ENCODE peak calls at places on chromosomes 13 and 19, in ten cellular contexts. Z is breast epithelium, K is AG04450, I is astrocyte, B is HL-60, R is mucosa of descending colon, M is dorsolateral prefrontal cortex, Q is body of pancreas, H is mesothelial cell of epicardium, Y is fibroblast of pulmonary artery. A is an unnamed sample.

GRCh38 chr13:68099616-68100015 is 869.5 kb upstream of the PCDH9 start:
- DNase-seq in Z (no peak), K (peak; percentile 13), I (peak; percentile 75), B (no peak), R (no peak), M (no peak), Q (no peak), H (no peak), Y (peak; percentile 33), A (peak; percentile 73)

GRCh38 chr13:51916962-51917361 is 55.2 kb downstream of the CCDC70 start:
- DNase-seq in Z (no peak), K (no peak), I (no peak), B (no peak), R (no peak), M (no peak), Q (no peak), H (no peak), Y (no peak), A (no peak)

GRCh38 chr13:33379597-33379996 is 94.0 kb upstream of the STARD13 start:
- DNase-seq in Z (no peak), K (no peak), I (peak; percentile 6), B (no peak), R (no peak), M (no peak), Q (peak; percentile 71), H (no peak), Y (no peak), A (no peak)

GRCh38 chr13:50320297-50320862 is 305.1 kb downstream of the KCNRG start:
- DNase-seq in Z (no peak), K (peak; percentile 4), I (peak; percentile 81), B (no peak), R (no peak), M (no peak), Q (no peak), H (no peak), Y (peak; percentile 48), A (peak; percentile 17)

GRCh38 chr13:35714588-35714987 is 238.1 kb upstream of the MAB21L1 start:
- DNase-seq in Z (no peak), K (no peak), I (no peak), B (no peak), R (no peak), M (no peak), Q (no peak), H (no peak), Y (no peak), A (no peak)

GRCh38 chr13:113660066-113660465 is 2.1 kb upstream of the ATP4B start:
- DNase-seq in Z (no peak), K (no peak), I (no peak), B (no peak), R (no peak), M (no peak), Q (peak; percentile 3), H (no peak), Y (no peak), A (no peak)

GRCh38 chr13:102091231-102091630 is 310.6 kb downstream of the FGF14 start:
- DNase-seq in Z (no peak), K (no peak), I (no peak), B (no peak), R (no peak), M (no peak), Q (no peak), H (no peak), Y (no peak), A (peak; percentile 18)

GRCh38 chr13:94516456-94516855 is 37.0 kb upstream of the DCT start:
- DNase-seq in Z (no peak), K (no peak), I (no peak), B (no peak), R (no peak), M (no peak), Q (no peak), H (no peak), Y (no peak), A (no peak)

GRCh38 chr19:6271721-6272410 is 7.9 kb downstream of the MLLT1 start:
- DNase-seq in Z (peak; percentile 46), K (no peak), I (peak; percentile 80), B (no peak), R (peak; percentile 54), M (peak; percentile 60), Q (peak; percentile 79), H (peak; percentile 70), Y (peak; percentile 92), A (no peak)

GRCh38 chr19:6273701-6274601 is 5.8 kb downstream of the MLLT1 start:
- DNase-seq in Z (peak; percentile 83), K (no peak), I (peak; percentile 88), B (peak; percentile 86), R (peak; percentile 52), M (no peak), Q (peak; percentile 87), H (no peak), Y (peak; percentile 94), A (peak; percentile 97)

GRCh38 chr19:6272913-6273600 is 6.7 kb downstream of the MLLT1 start:
- DNase-seq in Z (no peak), K (no peak), I (no peak), B (no peak), R (no peak), M (no peak), Q (no peak), H (no peak), Y (no peak), A (no peak)

GRCh38 chr19:6271251-6271650 is 8.5 kb downstream of the MLLT1 start:
- DNase-seq in Z (no peak), K (no peak), I (no peak), B (no peak), R (no peak), M (no peak), Q (no peak), H (no peak), Y (peak; percentile 64), A (no peak)

DNA sequence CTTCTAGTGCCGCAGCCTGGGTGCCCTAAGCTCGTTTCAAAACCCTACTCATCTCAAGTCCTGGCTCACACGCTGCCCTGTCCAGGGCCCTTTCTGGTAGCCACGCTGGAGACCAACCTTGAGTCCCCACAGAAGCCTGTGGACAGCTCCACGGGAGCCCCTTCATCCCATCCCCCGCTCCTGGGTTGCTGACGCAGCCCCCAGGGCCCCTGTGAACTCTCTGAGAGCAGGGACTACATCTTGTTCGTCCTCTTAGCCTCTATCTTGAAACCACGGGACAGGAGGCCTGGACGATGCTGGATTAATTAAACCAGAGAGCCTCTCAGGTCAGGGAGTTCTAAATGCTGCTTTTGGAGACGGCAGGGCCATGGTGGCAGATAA is 7.4 kb downstream of the MLLT1 start:
- DNase-seq in Z (no peak), K (no peak), I (no peak), B (no peak), R (no peak), M (no peak), Q (no peak), H (no peak), Y (no peak), A (no peak)
- TF ChIP-seq CTCF in Z (no peak), K (no peak), I (no peak), B (no peak), R (no peak), M (no peak), Q (no peak), H (no peak), Y (no peak), A (no peak)

GRCh38 chr19:17069249-17069648 is 6.0 kb downstream of the HAUS8 start:
- DNase-seq in Z (no peak), K (no peak), I (no peak), B (no peak), R (no peak), M (no peak), Q (no peak), H (no peak), Y (no peak), A (no peak)
- TF ChIP-seq CTCF in Z (no peak), K (no peak), I (no peak), B (no peak), R (no peak), M (no peak), Q (no peak), H (no peak), Y (no peak), A (no peak)

DNA sequence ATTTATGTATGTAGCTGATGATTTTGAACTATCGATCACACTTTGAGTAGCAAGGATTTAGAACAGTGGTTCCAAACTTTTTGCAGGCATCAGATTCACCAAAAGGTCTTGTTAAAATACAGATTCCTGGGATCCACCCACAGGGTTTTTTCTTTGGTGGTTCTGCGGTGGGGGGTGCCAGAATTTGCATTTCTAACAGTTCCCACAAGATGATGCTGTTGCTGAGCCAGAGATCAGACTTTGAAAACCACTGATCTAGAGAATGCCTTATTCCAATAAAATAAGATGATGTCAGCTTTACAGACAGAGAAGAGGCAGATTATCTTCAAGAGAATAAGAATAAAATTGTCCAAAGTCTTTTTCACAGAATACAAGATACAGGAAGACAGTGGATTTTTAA is 80.9 kb upstream of the SHISA2 start:
- DNase-seq in Z (no peak), K (no peak), I (peak; percentile 1), B (no peak), R (no peak), M (no peak), Q (no peak), H (no peak), Y (peak; percentile 46), A (peak; percentile 0)
- TF ChIP-seq CTCF in Z (no peak), K (no peak), I (peak; percentile 13), B (no peak), R (no peak), M (peak; percentile 66), Q (no peak), H (no peak), Y (peak; percentile 35), A (no peak)

GRCh38 chr13:111540486-111540885 is 220.0 kb downstream of the TEX29 start:
- DNase-seq in Z (no peak), K (no peak), I (no peak), B (no peak), R (no peak), M (no peak), Q (no peak), H (no peak), Y (no peak), A (no peak)

GRCh38 chr13:111537843-111538499 is 217.5 kb downstream of the TEX29 start:
- DNase-seq in Z (no peak), K (no peak), I (no peak), B (no peak), R (no peak), M (no peak), Q (no peak), H (no peak), Y (no peak), A (no peak)

GRCh38 chr13:111539252-111539651 is 218.8 kb downstream of the TEX29 start:
- DNase-seq in Z (no peak), K (no peak), I (no peak), B (no peak), R (no peak), M (no peak), Q (no peak), H (no peak), Y (no peak), A (no peak)

GRCh38 chr13:111541345-111541744 is 220.9 kb downstream of the TEX29 start:
- DNase-seq in Z (no peak), K (no peak), I (no peak), B (no peak), R (no peak), M (no peak), Q (no peak), H (no peak), Y (no peak), A (no peak)

DNA sequence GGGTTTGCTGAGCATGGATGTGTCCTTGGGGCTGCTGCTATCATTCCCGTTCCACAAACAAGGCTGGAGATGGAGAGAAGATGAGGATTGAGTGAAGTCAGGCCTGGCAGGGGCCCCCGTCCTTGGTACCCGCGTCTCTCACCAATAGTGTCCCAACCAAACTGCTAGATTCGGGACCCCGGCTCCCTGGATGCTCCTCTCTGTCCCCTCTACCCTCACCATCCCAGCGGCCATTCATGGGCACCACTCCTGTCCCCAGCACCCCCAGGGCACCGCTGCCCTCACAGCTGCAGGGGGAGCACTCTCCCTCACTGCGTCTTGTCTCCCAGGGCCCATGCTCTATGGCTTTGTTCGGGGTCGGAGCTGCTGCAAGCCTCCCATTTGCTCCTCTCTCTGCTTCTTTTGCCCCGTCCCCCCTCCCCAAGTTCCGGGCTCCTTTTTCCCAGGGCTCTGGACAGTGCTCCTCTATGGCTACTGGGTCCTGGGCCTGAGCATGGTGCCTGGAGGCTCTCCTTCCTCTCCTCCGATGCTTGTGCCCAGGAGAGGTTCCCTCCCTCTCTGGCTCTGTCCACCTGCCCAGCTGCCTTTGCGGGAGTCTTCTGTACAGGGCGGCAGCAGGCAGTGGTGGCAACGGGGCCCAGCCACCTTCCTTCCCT is 219.5 kb downstream of the TEX29 start:
- DNase-seq in Z (no peak), K (no peak), I (no peak), B (no peak), R (no peak), M (no peak), Q (no peak), H (no peak), Y (no peak), A (no peak)
- TF ChIP-seq CTCF in Z (no peak), K (no peak), I (no peak), B (no peak), R (no peak), M (no peak), Q (no peak), H (no peak), Y (no peak), A (no peak)